ENCODE peak calls at places on chromosome 13, in six cellular contexts. U is IMR-90, H is fibroblast of mammary gland, B is mammary epithelial cell, X is HCT116, Y is GM12865. V is an unnamed sample.

GRCh38 chr13:20230913-20231838 is 943 bp downstream of the GJB6 start:
- DNase-seq in U (no peak), H (no peak), B (no peak), X (no peak), Y (no peak), V (no peak)

GRCh38 chr13:95541308-95541707 is 11.2 kb upstream of the CLDN10 start:
- DNase-seq in U (no peak), H (no peak), B (no peak), X (no peak), Y (no peak), V (no peak)

GRCh38 chr13:28746289-28746612 is 27.5 kb upstream of the SLC46A3 start:
- DNase-seq in U (no peak), H (no peak), B (no peak), X (no peak), Y (no peak), V (no peak)

GRCh38 chr13:76886292-76887061 is at the start of gene KCTD12:
- DNase-seq in U (peak), H (peak), B (peak), X (peak), Y (peak), V (peak)

GRCh38 chr13:30334663-30335386 is 27.5 kb upstream of the KATNAL1 start:
- DNase-seq in U (peak), H (peak), B (no peak), X (peak), Y (peak), V (peak)

GRCh38 chr13:33838567-33839131 is 20.7 kb downstream of the RFC3 start:
- DNase-seq in U (peak), H (peak), B (no peak), X (no peak), Y (no peak), V (peak)

GRCh38 chr13:114140909-114141255 is 8.5 kb upstream of the RASA3 start:
- DNase-seq in U (no peak), H (no peak), B (no peak), X (no peak), Y (peak), V (no peak)

GRCh38 chr13:49216334-49216733 is 3.8 kb upstream of the MLNR start:
- DNase-seq in U (no peak), H (no peak), B (no peak), X (no peak), Y (no peak), V (no peak)

GRCh38 chr13:33006646-33007045 is 9.6 kb upstream of the KL start:
- DNase-seq in U (no peak), H (no peak), B (no peak), X (no peak), Y (no peak), V (no peak)

GRCh38 chr13:84431646-84432045 is 549.4 kb upstream of the SLITRK1 start:
- DNase-seq in U (peak), H (peak), B (peak), X (no peak), Y (no peak), V (peak)

GRCh38 chr13:98293103-98293502 is 116.0 kb upstream of the RNF113B start:
- DNase-seq in U (no peak), H (no peak), B (no peak), X (no peak), Y (no peak), V (no peak)

GRCh38 chr13:44629465-44630183 is 53.5 kb upstream of the TSC22D1 start:
- DNase-seq in U (peak), H (peak), B (no peak), X (no peak), Y (no peak), V (peak)

GRCh38 chr13:42594577-42595571 is 20.9 kb downstream of the TNFSF11 start:
- DNase-seq in U (peak), H (peak), B (peak), X (peak), Y (peak), V (peak)

GRCh38 chr13:23383151-23383550 is 50.4 kb downstream of the SACS start:
- DNase-seq in U (no peak), H (no peak), B (no peak), X (no peak), Y (no peak), V (no peak)

GRCh38 chr13:45178349-45179142 is 22.3 kb downstream of the KCTD4 start:
- DNase-seq in U (peak), H (peak), B (no peak), X (no peak), Y (no peak), V (peak)

GRCh38 chr13:72849571-72849970 is 67.6 kb downstream of the PIBF1 start:
- DNase-seq in U (peak), H (peak), B (no peak), X (no peak), Y (no peak), V (peak)

GRCh38 chr13:99425485-99426341 is 75.6 kb upstream of the TM9SF2 start:
- DNase-seq in U (no peak), H (no peak), B (no peak), X (no peak), Y (peak), V (no peak)

GRCh38 chr13:25990801-25991200 is 61.0 kb downstream of the SHISA2 start:
- DNase-seq in U (no peak), H (no peak), B (no peak), X (no peak), Y (no peak), V (no peak)

GRCh38 chr13:108609353-108609752 is 20.1 kb upstream of the MYO16 start:
- DNase-seq in U (peak), H (peak), B (peak), X (peak), Y (peak), V (peak)

GRCh38 chr13:43785166-43785680 is 1.5 kb downstream of the ENOX1 start:
- DNase-seq in U (peak), H (no peak), B (no peak), X (no peak), Y (no peak), V (peak)

GRCh38 chr13:28100149-28101121 is at the start of gene FLT3:
- DNase-seq in U (peak), H (peak), B (peak), X (peak), Y (peak), V (peak)

GRCh38 chr13:96089749-96090239 is at the start of gene HS6ST3:
- DNase-seq in U (no peak), H (no peak), B (peak), X (peak), Y (peak), V (no peak)

GRCh38 chr13:24511824-24512207 is 762 bp downstream of the PARP4 start:
- DNase-seq in U (no peak), H (no peak), B (no peak), X (no peak), Y (no peak), V (no peak)

GRCh38 chr13:73142091-73142490 is 83.3 kb downstream of the KLF5 start:
- DNase-seq in U (no peak), H (no peak), B (no peak), X (no peak), Y (no peak), V (peak)

GRCh38 chr13:84192125-84192524 is 309.9 kb upstream of the SLITRK1 start:
- DNase-seq in U (peak), H (peak), B (peak), X (no peak), Y (no peak), V (peak)

GRCh38 chr13:74243637-74244526 is 109.7 kb upstream of the KLF12 start:
- DNase-seq in U (peak), H (peak), B (peak), X (no peak), Y (no peak), V (peak)

DNA sequence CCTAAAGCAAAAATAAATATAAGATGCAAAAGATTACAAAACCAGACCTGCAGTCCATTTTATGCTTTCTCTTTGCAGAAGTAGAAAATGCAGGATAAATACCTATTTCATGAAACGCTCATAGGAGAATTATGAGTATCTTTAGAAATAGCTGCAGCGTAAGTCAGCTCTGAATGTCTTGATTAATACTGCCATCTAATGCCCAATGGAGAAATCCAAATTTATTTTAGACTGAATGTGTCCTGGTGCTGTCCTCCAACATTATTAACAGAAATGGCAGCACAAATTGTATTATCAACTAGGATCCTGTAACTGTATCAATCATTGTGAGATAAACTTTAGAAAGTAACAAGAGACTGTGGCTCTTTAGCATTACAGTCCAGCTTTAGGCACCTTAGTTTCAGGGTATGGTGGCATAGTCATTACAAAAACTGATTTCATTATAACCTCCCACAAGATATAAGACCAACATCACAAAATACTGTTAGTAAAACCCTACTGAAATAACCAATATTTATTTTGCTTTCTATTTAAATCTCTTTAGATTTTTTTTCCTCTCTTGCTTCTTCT is 162.1 kb upstream of the MIR17HG start:
- DNase-seq in U (peak), H (peak), B (peak), X (peak), Y (no peak), V (peak)
- TF ChIP-seq CTCF in U (no peak), H (peak), B (peak), X (peak), Y (no peak), V (no peak)

GRCh38 chr13:80337011-80337688 is 3.8 kb downstream of the SPRY2 start:
- DNase-seq in U (no peak), H (peak), B (peak), X (no peak), Y (no peak), V (peak)

GRCh38 chr13:80338781-80339577 is 1.9 kb downstream of the SPRY2 start:
- DNase-seq in U (peak), H (peak), B (peak), X (no peak), Y (peak), V (peak)

GRCh38 chr13:80336335-80336734 is 4.6 kb downstream of the SPRY2 start:
- DNase-seq in U (peak), H (peak), B (peak), X (no peak), Y (no peak), V (peak)

GRCh38 chr13:80337706-80338105 is 3.2 kb downstream of the SPRY2 start:
- DNase-seq in U (no peak), H (peak), B (peak), X (no peak), Y (no peak), V (peak)

DNA sequence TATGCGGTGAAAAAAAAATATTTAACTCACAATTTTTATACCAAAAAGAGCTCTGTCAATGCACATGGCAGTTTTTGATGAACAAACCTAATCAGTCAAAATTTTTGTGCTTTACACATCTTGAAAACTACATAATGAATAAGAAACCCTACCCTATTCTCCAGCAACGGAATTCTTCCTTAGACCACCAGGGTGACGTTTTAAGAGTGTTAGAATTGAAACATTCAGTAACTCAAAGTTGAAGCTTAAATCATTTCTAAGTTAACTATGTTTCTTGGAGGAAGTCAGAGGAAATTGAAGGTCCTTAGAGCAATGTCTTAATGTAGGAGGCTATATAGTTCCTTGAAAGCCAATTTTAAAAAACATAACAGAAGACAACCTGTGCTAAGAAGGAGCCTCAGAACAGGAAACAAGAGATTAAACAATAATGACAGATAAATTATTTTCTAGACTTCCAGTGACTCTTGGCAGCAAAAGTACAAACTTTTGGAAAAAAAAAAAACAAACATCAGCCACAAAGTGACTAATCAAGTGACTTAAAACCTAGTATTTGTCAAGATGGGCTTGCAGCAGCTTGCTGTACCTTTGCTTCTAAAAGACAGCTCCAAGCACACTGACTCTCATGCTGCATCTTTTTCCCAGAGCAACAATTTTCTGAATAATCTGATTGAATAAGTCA is 6.2 kb downstream of the SPRY2 start:
- DNase-seq in U (peak), H (peak), B (peak), X (no peak), Y (no peak), V (peak)
- H3K4me3 ChIP-seq in U (no peak), H (no peak), B (peak), X (no peak), Y (no peak), V (no peak)

GRCh38 chr13:107124730-107125129 is 556.8 kb upstream of the ARGLU1 start:
- DNase-seq in U (no peak), H (no peak), B (no peak), X (no peak), Y (no peak), V (no peak)

GRCh38 chr13:107119989-107120881 is 552.3 kb upstream of the ARGLU1 start:
- DNase-seq in U (no peak), H (no peak), B (no peak), X (no peak), Y (no peak), V (no peak)

GRCh38 chr13:107121793-107122192 is 553.9 kb upstream of the ARGLU1 start:
- DNase-seq in U (no peak), H (no peak), B (no peak), X (no peak), Y (no peak), V (no peak)

DNA sequence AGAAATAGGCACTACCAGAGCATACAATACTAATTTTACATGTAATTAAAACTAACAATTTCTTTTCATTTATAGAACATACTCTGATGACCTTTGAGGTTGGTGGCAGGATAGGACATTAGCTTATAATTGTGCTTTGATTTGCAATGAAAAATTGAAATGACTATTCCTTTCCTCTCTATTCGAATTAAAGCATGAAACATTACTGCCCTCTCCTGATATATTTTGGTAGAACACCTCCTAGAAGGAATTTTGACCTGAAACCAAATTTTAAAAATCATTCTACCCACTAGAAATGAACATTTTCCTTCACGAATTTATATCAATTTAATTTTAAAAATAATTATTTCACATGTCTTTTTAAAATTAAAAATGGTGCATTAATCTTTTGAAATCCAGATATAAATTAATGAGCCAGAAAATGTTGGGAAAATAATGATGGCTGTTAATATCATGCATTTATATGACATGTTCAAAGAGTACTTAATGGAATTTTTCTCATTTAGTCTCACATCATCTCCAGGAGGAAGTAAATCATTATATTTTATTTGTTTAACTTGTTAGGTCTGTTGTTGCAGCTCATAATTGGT is 556.3 kb upstream of the ARGLU1 start:
- DNase-seq in U (peak), H (peak), B (no peak), X (no peak), Y (no peak), V (peak)
- TF ChIP-seq CTCF in U (peak), H (peak), B (peak), X (peak), Y (peak), V (peak)

DNA sequence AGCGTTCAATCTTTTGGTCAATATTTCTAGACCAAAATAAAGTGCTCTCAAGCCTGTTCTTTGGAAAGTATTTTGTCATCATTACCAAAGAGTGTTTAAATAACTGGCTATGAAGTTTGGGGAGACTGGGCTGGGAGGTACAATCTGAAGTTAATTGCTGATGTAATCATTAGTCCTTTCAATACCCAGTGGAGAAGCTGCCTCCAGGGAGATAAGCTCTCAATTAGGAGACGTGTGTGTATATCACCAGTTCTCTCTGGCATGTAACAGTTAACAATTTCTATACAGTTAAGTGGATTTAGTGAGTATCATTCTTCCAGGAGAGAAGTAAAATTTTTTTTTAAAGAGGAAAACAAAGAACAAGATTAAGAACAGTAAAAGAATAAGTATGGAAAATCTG is 1.4 kb downstream of the COL4A1 start:
- DNase-seq in U (no peak), H (peak), B (no peak), X (no peak), Y (no peak), V (peak)
- H3K4me3 ChIP-seq in U (peak), H (peak), B (peak), X (no peak), Y (no peak), V (peak)

GRCh38 chr13:102089177-102089576 is 312.7 kb downstream of the FGF14 start:
- DNase-seq in U (no peak), H (peak), B (no peak), X (no peak), Y (no peak), V (peak)
- TF ChIP-seq CTCF in U (peak), H (peak), B (peak), X (no peak), Y (no peak), V (peak)

DNA sequence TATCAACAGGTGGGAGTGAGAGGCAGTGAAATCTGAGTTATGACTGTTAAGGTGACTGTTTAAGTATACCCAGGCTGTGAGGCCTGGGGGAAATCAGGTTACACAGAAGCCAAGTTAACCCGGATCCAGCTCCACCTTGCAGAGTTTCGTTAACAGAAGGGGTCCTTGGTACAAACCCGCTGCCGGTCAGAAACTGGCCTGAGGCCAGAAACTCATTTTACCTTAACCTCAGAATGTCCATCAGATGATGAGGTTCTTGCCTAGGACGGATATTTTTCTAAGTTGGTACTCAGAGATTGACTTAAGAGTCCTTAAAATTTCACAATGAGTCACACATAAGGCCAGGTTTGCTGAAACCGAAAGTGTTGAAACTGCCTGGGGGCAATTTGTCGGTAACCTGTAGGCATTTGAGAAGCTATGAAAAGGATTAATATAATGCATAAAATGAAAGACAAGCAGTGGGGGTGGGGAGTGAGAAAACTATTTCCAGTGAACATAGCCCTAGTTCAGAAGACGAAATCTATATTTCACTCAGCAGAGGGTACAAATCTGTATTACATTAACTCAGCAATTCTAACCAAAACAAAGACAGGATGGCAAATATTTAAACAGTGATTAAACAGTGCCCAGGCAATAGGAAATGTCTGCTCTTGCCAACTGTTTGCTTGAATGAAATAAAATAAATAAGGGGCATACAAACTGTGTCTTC is 350.6 kb downstream of the KCNRG start:
- DNase-seq in U (no peak), H (no peak), B (peak), X (no peak), Y (peak), V (no peak)
- H3K4me3 ChIP-seq in U (no peak), H (no peak), B (no peak), X (no peak), Y (no peak), V (no peak)

GRCh38 chr13:110643324-110643723 is 28.0 kb downstream of the NAXD start:
- DNase-seq in U (no peak), H (no peak), B (no peak), X (no peak), Y (no peak), V (no peak)

GRCh38 chr13:110646442-110647364 is 31.4 kb downstream of the NAXD start:
- DNase-seq in U (no peak), H (no peak), B (no peak), X (no peak), Y (no peak), V (no peak)

GRCh38 chr13:110645750-110646149 is 30.4 kb downstream of the NAXD start:
- DNase-seq in U (no peak), H (no peak), B (no peak), X (no peak), Y (no peak), V (no peak)

GRCh38 chr13:110643768-110644421 is 28.6 kb downstream of the NAXD start:
- DNase-seq in U (no peak), H (no peak), B (no peak), X (no peak), Y (no peak), V (no peak)

GRCh38 chr13:110644892-110645521 is 29.7 kb downstream of the NAXD start:
- DNase-seq in U (peak), H (peak), B (peak), X (no peak), Y (peak), V (peak)
- TF ChIP-seq CTCF in U (peak), H (peak), B (peak), X (peak), Y (peak), V (peak)

GRCh38 chr13:58953638-58954037 is 1210.1 kb downstream of the DIAPH3 start:
- DNase-seq in U (no peak), H (no peak), B (no peak), X (no peak), Y (peak), V (no peak)
- H3K4me3 ChIP-seq in U (no peak), H (no peak), B (no peak), X (no peak), Y (no peak), V (no peak)

GRCh38 chr13:112587359-112587766 is 590 bp downstream of the TUBGCP3 start:
- DNase-seq in U (peak), H (peak), B (peak), X (peak), Y (peak), V (peak)
- TF ChIP-seq CTCF in U (peak), H (no peak), B (no peak), X (no peak), Y (no peak), V (no peak)

V was measured in fibroblast of the aortic adventitia.